ENCODE peak calls at places on chromosome 10, in ten cellular contexts. S is GM23338; K is heart left ventricle; X is naive thymus-derived CD4-positive, alpha-beta T cell; E is astrocyte; U is CD8-positive, alpha-beta memory T cell; Z is mammary epithelial cell; F is transverse colon; R is esophagus muscularis mucosa; Q is CD8-positive, alpha-beta T cell. H is an unnamed sample.
A peak's percentile ranks its signal among the peaks of the same experiment; 100 is the strongest.

GRCh38 chr10:124667425-124668130 is 76.6 kb downstream of the FAM53B start:
- DNase-seq in U (no peak), S (no peak), R (no peak), K (no peak), Q (no peak), Z (no peak), X (no peak), F (peak; percentile 47), E (no peak), H (no peak)

GRCh38 chr10:129241461-129241860 is 225.6 kb upstream of the MGMT start:
- DNase-seq in X (no peak), S (no peak), E (no peak), Z (no peak), F (no peak), R (no peak), U (no peak), Q (no peak), K (no peak), H (no peak)

GRCh38 chr10:63744060-63744941 is 223.1 kb downstream of the REEP3 start:
- DNase-seq in Z (no peak), R (no peak), Q (no peak), X (no peak), K (no peak), U (no peak), S (no peak), E (peak; percentile 62), F (no peak), H (no peak)

GRCh38 chr10:129888784-129889616 is 75.1 kb downstream of the EBF3 start:
- DNase-seq in E (no peak), Z (no peak), K (peak; percentile 84), X (no peak), U (peak; percentile 14), R (no peak), F (no peak), Q (peak; percentile 34), S (peak; percentile 90), H (no peak)

GRCh38 chr10:87594864-87595263 is 64.8 kb upstream of the PAPSS2 start:
- DNase-seq in X (no peak), Q (no peak), U (no peak), S (no peak), E (no peak), R (no peak), K (no peak), F (no peak), Z (no peak), H (no peak)

GRCh38 chr10:117532451-117533107 is 10.0 kb upstream of the EMX2 start:
- DNase-seq in K (no peak), X (no peak), U (no peak), R (no peak), E (no peak), F (no peak), S (peak; percentile 36), Q (no peak), Z (no peak), H (no peak)

GRCh38 chr10:97726636-97727178 is 10.2 kb upstream of the ZFYVE27 start:
- DNase-seq in X (no peak), R (no peak), Z (peak; percentile 85), U (no peak), K (no peak), S (peak; percentile 92), Q (no peak), F (peak; percentile 66), E (peak; percentile 80), H (no peak)

GRCh38 chr10:48231699-48232315 is 42.7 kb downstream of the FRMPD2 start:
- DNase-seq in X (no peak), E (no peak), R (no peak), F (no peak), S (no peak), U (no peak), K (no peak), Q (no peak), Z (peak; percentile 32), H (no peak)

GRCh38 chr10:126321455-126321854 is 66.8 kb downstream of the ADAM12 start:
- DNase-seq in Q (no peak), U (no peak), K (no peak), Z (no peak), E (no peak), R (peak; percentile 64), F (no peak), S (no peak), X (no peak), H (no peak)

GRCh38 chr10:110495731-110496552 is 1.8 kb upstream of the DUSP5 start:
- DNase-seq in U (peak; percentile 14), X (peak; percentile 59), E (peak; percentile 87), F (peak; percentile 46), Q (peak; percentile 52), K (peak; percentile 71), R (no peak), S (peak; percentile 62), Z (peak; percentile 84), H (peak; percentile 24)

GRCh38 chr10:113060221-113061053 is 110.4 kb downstream of the TCF7L2 start:
- DNase-seq in F (peak; percentile 44), E (no peak), U (no peak), Z (no peak), S (no peak), Q (no peak), K (peak; percentile 73), R (no peak), X (no peak), H (no peak)

GRCh38 chr10:3186365-3186764 is 13.8 kb upstream of the PITRM1 start:
- DNase-seq in R (no peak), U (peak; percentile 62), X (peak; percentile 67), S (no peak), K (no peak), Q (peak; percentile 71), F (no peak), E (no peak), Z (no peak), H (peak; percentile 9)

GRCh38 chr10:34811968-34812514 is 3.1 kb downstream of the PARD3 start:
- DNase-seq in F (no peak), S (no peak), Q (no peak), E (peak; percentile 54), Z (no peak), X (no peak), U (no peak), R (no peak), K (no peak), H (no peak)

GRCh38 chr10:47150581-47150980 is 149.4 kb upstream of the GDF10 start:
- DNase-seq in U (no peak), R (peak; percentile 68), Z (no peak), E (no peak), Q (no peak), F (no peak), X (no peak), K (no peak), S (no peak), H (no peak)

DNA sequence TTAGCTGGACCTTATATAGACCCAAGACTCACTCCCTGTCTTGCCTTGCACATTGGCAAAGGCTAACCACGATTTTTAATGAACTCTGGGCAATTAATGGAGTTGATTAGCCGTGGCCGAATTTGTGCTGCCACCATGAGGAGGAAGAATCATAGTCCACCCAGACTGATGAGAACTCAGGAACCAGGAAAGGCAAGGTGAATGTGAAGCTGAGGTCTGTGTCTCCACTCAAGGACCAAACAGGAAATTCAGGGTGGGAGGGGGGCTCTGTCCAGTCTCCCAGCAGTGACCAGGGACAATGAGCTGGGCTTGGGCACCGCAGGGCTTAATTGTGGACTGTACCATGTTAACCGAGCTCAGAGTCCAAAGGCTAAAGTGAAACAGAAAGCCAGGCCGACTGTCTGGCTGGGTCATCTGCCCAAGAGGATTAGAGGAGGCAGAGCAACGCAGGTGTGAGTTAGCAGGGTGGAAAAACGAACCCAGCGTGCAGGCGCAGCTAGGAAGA is 127.0 kb upstream of the JCAD start:
- DNase-seq in R (no peak), Z (no peak), Q (no peak), K (no peak), E (no peak), S (peak; percentile 11), F (peak; percentile 12), U (no peak), X (no peak), H (no peak)
- H3K4me3 ChIP-seq in R (peak overlapping the region; percentile 12), Z (no peak overlapping the region), Q (no peak overlapping the region), K (peak overlapping the region; percentile 5), E (no peak overlapping the region), S (no peak overlapping the region), F (no peak overlapping the region), U (no peak overlapping the region), X (no peak overlapping the region), H (no peak overlapping the region)

GRCh38 chr10:32941357-32941756 is 16.7 kb downstream of the ITGB1 start:
- DNase-seq in Z (no peak), E (no peak), Q (no peak), U (no peak), R (no peak), F (no peak), S (no peak), X (no peak), K (no peak), H (no peak)
- H3K4me1 ChIP-seq in Z (peaks cover 66% of the 10 kb centered on the region), E (peaks cover 60% of the 10 kb centered on the region), Q (peaks cover 11% of the 10 kb centered on the region), U (peaks cover 41% of the 10 kb centered on the region), R (peaks cover 84% of the 10 kb centered on the region), F (peaks cover 13% of the 10 kb centered on the region), S (peaks cover 71% of the 10 kb centered on the region), X (no peaks in the 10 kb centered on the region), K (peaks cover 63% of the 10 kb centered on the region), H (peaks cover 44% of the 10 kb centered on the region)

GRCh38 chr10:18540195-18540594 is 111.2 kb downstream of the NSUN6 start:
- DNase-seq in F (no peak), Q (no peak), R (no peak), K (no peak), X (no peak), Z (no peak), U (no peak), E (no peak), S (no peak), H (no peak)

GRCh38 chr10:18539335-18539734 is 112.1 kb downstream of the NSUN6 start:
- DNase-seq in Z (no peak), K (no peak), F (no peak), X (no peak), S (no peak), Q (no peak), U (no peak), R (no peak), E (no peak), H (no peak)

GRCh38 chr10:18545626-18546025 is 105.8 kb downstream of the NSUN6 start:
- DNase-seq in F (no peak), R (no peak), E (peak; percentile 42), Q (no peak), U (no peak), X (no peak), Z (no peak), S (no peak), K (no peak), H (no peak)

DNA sequence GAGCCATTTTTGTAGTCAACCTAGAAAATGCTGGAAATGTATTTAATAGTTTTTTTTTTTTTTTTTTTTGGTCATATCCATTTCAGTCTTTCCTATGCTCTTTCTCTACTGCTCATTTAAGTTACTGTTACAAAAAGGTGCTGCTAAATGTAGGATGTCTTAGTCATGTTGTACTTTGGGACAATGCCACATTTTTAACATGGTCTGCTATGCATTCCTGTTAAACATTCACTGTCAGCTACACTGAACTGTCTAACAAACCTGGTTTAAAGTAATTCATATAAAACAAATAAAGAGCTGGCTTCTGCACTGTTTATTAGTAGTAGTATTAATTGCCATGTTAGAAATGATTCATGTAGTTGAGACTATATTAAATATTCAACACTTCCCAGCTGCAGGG is 108.6 kb downstream of the NSUN6 start:
- DNase-seq in S (no peak), R (no peak), E (peak; percentile 69), F (no peak), Z (no peak), K (no peak), U (no peak), X (no peak), Q (no peak), H (no peak)
- H3K27ac ChIP-seq in S (no peak overlapping the region), R (peak overlapping the region; percentile 34), E (no peak overlapping the region), F (no peak overlapping the region), Z (no peak overlapping the region), K (no peak overlapping the region), U (no peak overlapping the region), X (no peak overlapping the region), Q (no peak overlapping the region), H (no peak overlapping the region)

GRCh38 chr10:45198596-45199379 is 116.6 kb downstream of the OR13A1 start:
- DNase-seq in R (no peak), S (peak; percentile 10), Z (no peak), F (no peak), K (peak; percentile 61), Q (no peak), U (no peak), X (no peak), E (no peak), H (no peak)
- H3K4me3 ChIP-seq in R (no peak overlapping the region), S (no peak overlapping the region), Z (no peak overlapping the region), F (no peak overlapping the region), K (no peak overlapping the region), Q (no peak overlapping the region), U (no peak overlapping the region), X (no peak overlapping the region), E (no peak overlapping the region), H (no peak overlapping the region)

H was measured in effector memory CD4-positive, alpha-beta T cell.